ENCODE peak calls at places on chromosome 11, in nine cellular contexts. One of them, this sample, is unnamed.

GRCh38 chr11:118572914-118573550 is 823 bp downstream of the ARCN1 start:
- DNase-seq in uterus: no peak
- DNase-seq in T-helper 2 cell: no peak
- DNase-seq in activated T-cell treated with anti-CD3 and anti-CD28 coated beads for 1 hour: no peak
- DNase-seq in kidney: no peak
- DNase-seq in head of caudate nucleus: no peak
- DNase-seq in RPMI7951: peak; percentile 57
- DNase-seq in A549: peak; percentile 29
- DNase-seq in KG1: no peak
- DNase-seq in this sample: peak; percentile 16

GRCh38 chr11:113241190-113242051 is 73.0 kb upstream of the TTC12 start:
- DNase-seq in uterus: no peak
- DNase-seq in T-helper 2 cell: no peak
- DNase-seq in activated T-cell treated with anti-CD3 and anti-CD28 coated beads for 1 hour: no peak
- DNase-seq in kidney: no peak
- DNase-seq in head of caudate nucleus: no peak
- DNase-seq in RPMI7951: peak; percentile 91
- DNase-seq in A549: no peak
- DNase-seq in KG1: no peak
- DNase-seq in this sample: peak; percentile 81

GRCh38 chr11:1227551-1228182 is 4.8 kb downstream of the MUC5B start:
- DNase-seq in uterus: no peak
- DNase-seq in T-helper 2 cell: no peak
- DNase-seq in activated T-cell treated with anti-CD3 and anti-CD28 coated beads for 1 hour: no peak
- DNase-seq in kidney: peak; percentile 67
- DNase-seq in head of caudate nucleus: no peak
- DNase-seq in RPMI7951: no peak
- DNase-seq in A549: no peak
- DNase-seq in KG1: no peak
- DNase-seq in this sample: no peak

GRCh38 chr11:92859290-92859689 is 110.2 kb upstream of the MTNR1B start:
- DNase-seq in uterus: no peak
- DNase-seq in T-helper 2 cell: no peak
- DNase-seq in activated T-cell treated with anti-CD3 and anti-CD28 coated beads for 1 hour: no peak
- DNase-seq in kidney: no peak
- DNase-seq in head of caudate nucleus: no peak
- DNase-seq in RPMI7951: no peak
- DNase-seq in A549: no peak
- DNase-seq in KG1: no peak
- DNase-seq in this sample: no peak

GRCh38 chr11:113006916-113007445 is 45.8 kb downstream of the NCAM1 start:
- DNase-seq in uterus: no peak
- DNase-seq in T-helper 2 cell: no peak
- DNase-seq in activated T-cell treated with anti-CD3 and anti-CD28 coated beads for 1 hour: no peak
- DNase-seq in kidney: no peak
- DNase-seq in head of caudate nucleus: no peak
- DNase-seq in RPMI7951: peak; percentile 56
- DNase-seq in A549: no peak
- DNase-seq in KG1: no peak
- DNase-seq in this sample: no peak

GRCh38 chr11:1238767-1239595 is 16.1 kb downstream of the MUC5B start:
- DNase-seq in uterus: no peak
- DNase-seq in T-helper 2 cell: no peak
- DNase-seq in activated T-cell treated with anti-CD3 and anti-CD28 coated beads for 1 hour: no peak
- DNase-seq in kidney: no peak
- DNase-seq in head of caudate nucleus: no peak
- DNase-seq in RPMI7951: no peak
- DNase-seq in A549: no peak
- DNase-seq in KG1: no peak
- DNase-seq in this sample: no peak

GRCh38 chr11:25734592-25735211 is 597.2 kb upstream of the ANO3 start:
- DNase-seq in uterus: no peak
- DNase-seq in T-helper 2 cell: no peak
- DNase-seq in activated T-cell treated with anti-CD3 and anti-CD28 coated beads for 1 hour: no peak
- DNase-seq in kidney: no peak
- DNase-seq in head of caudate nucleus: no peak
- DNase-seq in RPMI7951: no peak
- DNase-seq in A549: no peak
- DNase-seq in KG1: no peak
- DNase-seq in this sample: peak; percentile 61

GRCh38 chr11:76577199-76577920 is 93.2 kb downstream of the LRRC32 start:
- DNase-seq in uterus: no peak
- DNase-seq in T-helper 2 cell: no peak
- DNase-seq in activated T-cell treated with anti-CD3 and anti-CD28 coated beads for 1 hour: no peak
- DNase-seq in kidney: peak; percentile 92
- DNase-seq in head of caudate nucleus: no peak
- DNase-seq in RPMI7951: peak; percentile 98
- DNase-seq in A549: peak; percentile 58
- DNase-seq in KG1: no peak
- DNase-seq in this sample: peak; percentile 71

GRCh38 chr11:71519546-71519945 is 7.5 kb upstream of the KRTAP5-7 start:
- DNase-seq in uterus: no peak
- DNase-seq in T-helper 2 cell: no peak
- DNase-seq in activated T-cell treated with anti-CD3 and anti-CD28 coated beads for 1 hour: no peak
- DNase-seq in kidney: no peak
- DNase-seq in head of caudate nucleus: no peak
- DNase-seq in RPMI7951: no peak
- DNase-seq in A549: no peak
- DNase-seq in KG1: no peak
- DNase-seq in this sample: no peak

GRCh38 chr11:107780136-107780535 is 68.3 kb upstream of the SLN start:
- DNase-seq in uterus: no peak
- DNase-seq in T-helper 2 cell: no peak
- DNase-seq in activated T-cell treated with anti-CD3 and anti-CD28 coated beads for 1 hour: no peak
- DNase-seq in kidney: no peak
- DNase-seq in head of caudate nucleus: no peak
- DNase-seq in RPMI7951: no peak
- DNase-seq in A549: no peak
- DNase-seq in KG1: no peak
- DNase-seq in this sample: no peak

GRCh38 chr11:14267861-14268635 is 90.9 kb downstream of the RRAS2 start:
- DNase-seq in uterus: no peak
- DNase-seq in T-helper 2 cell: no peak
- DNase-seq in activated T-cell treated with anti-CD3 and anti-CD28 coated beads for 1 hour: no peak
- DNase-seq in kidney: no peak
- DNase-seq in head of caudate nucleus: no peak
- DNase-seq in RPMI7951: no peak
- DNase-seq in A549: no peak
- DNase-seq in KG1: no peak
- DNase-seq in this sample: no peak

GRCh38 chr11:16126361-16126760 is 230.0 kb downstream of the SOX6 start:
- DNase-seq in uterus: no peak
- DNase-seq in T-helper 2 cell: no peak
- DNase-seq in activated T-cell treated with anti-CD3 and anti-CD28 coated beads for 1 hour: no peak
- DNase-seq in kidney: no peak
- DNase-seq in head of caudate nucleus: no peak
- DNase-seq in RPMI7951: peak; percentile 8
- DNase-seq in A549: no peak
- DNase-seq in KG1: no peak
- DNase-seq in this sample: peak; percentile 10

GRCh38 chr11:33640730-33641371 is 59.8 kb downstream of the C11orf91 start:
- DNase-seq in uterus: no peak
- DNase-seq in T-helper 2 cell: no peak
- DNase-seq in activated T-cell treated with anti-CD3 and anti-CD28 coated beads for 1 hour: no peak
- DNase-seq in kidney: no peak
- DNase-seq in head of caudate nucleus: no peak
- DNase-seq in RPMI7951: no peak
- DNase-seq in A549: no peak
- DNase-seq in KG1: no peak
- DNase-seq in this sample: no peak

GRCh38 chr11:102653744-102654291 is 28.7 kb upstream of the MMP20 start:
- DNase-seq in uterus: no peak
- DNase-seq in T-helper 2 cell: no peak
- DNase-seq in activated T-cell treated with anti-CD3 and anti-CD28 coated beads for 1 hour: no peak
- DNase-seq in kidney: no peak
- DNase-seq in head of caudate nucleus: no peak
- DNase-seq in RPMI7951: peak; percentile 18
- DNase-seq in A549: no peak
- DNase-seq in KG1: no peak
- DNase-seq in this sample: no peak

GRCh38 chr11:74546752-74547151 is 45.6 kb upstream of the POLD3 start:
- DNase-seq in uterus: no peak
- DNase-seq in T-helper 2 cell: no peak
- DNase-seq in activated T-cell treated with anti-CD3 and anti-CD28 coated beads for 1 hour: no peak
- DNase-seq in kidney: no peak
- DNase-seq in head of caudate nucleus: no peak
- DNase-seq in RPMI7951: no peak
- DNase-seq in A549: no peak
- DNase-seq in KG1: no peak
- DNase-seq in this sample: no peak

GRCh38 chr11:62601114-62601363 is 626 bp downstream of the MTA2 start:
- DNase-seq in uterus: no peak
- DNase-seq in T-helper 2 cell: peak; percentile 30
- DNase-seq in activated T-cell treated with anti-CD3 and anti-CD28 coated beads for 1 hour: peak; percentile 29
- DNase-seq in kidney: no peak
- DNase-seq in head of caudate nucleus: no peak
- DNase-seq in RPMI7951: peak; percentile 40
- DNase-seq in A549: no peak
- DNase-seq in KG1: no peak
- DNase-seq in this sample: no peak

GRCh38 chr11:47412152-47412746 is 3.9 kb downstream of the SLC39A13 start:
- DNase-seq in uterus: no peak
- DNase-seq in T-helper 2 cell: peak; percentile 35
- DNase-seq in activated T-cell treated with anti-CD3 and anti-CD28 coated beads for 1 hour: peak; percentile 51
- DNase-seq in kidney: peak; percentile 77
- DNase-seq in head of caudate nucleus: no peak
- DNase-seq in RPMI7951: peak; percentile 33
- DNase-seq in A549: peak; percentile 68
- DNase-seq in KG1: no peak
- DNase-seq in this sample: no peak

GRCh38 chr11:66934971-66935779 is 23.0 kb downstream of the PC start:
- DNase-seq in uterus: no peak
- DNase-seq in T-helper 2 cell: no peak
- DNase-seq in activated T-cell treated with anti-CD3 and anti-CD28 coated beads for 1 hour: no peak
- DNase-seq in kidney: no peak
- DNase-seq in head of caudate nucleus: no peak
- DNase-seq in RPMI7951: peak; percentile 29
- DNase-seq in A549: no peak
- DNase-seq in KG1: no peak
- DNase-seq in this sample: no peak

GRCh38 chr11:43268161-43268560 is 43.6 kb upstream of the API5 start:
- DNase-seq in uterus: no peak
- DNase-seq in T-helper 2 cell: no peak
- DNase-seq in activated T-cell treated with anti-CD3 and anti-CD28 coated beads for 1 hour: no peak
- DNase-seq in kidney: peak; percentile 70
- DNase-seq in head of caudate nucleus: peak; percentile 34
- DNase-seq in RPMI7951: peak; percentile 43
- DNase-seq in A549: no peak
- DNase-seq in KG1: no peak
- DNase-seq in this sample: peak; percentile 10

GRCh38 chr11:64123679-64124078 is 42.2 kb downstream of the MACROD1 start:
- DNase-seq in uterus: no peak
- DNase-seq in T-helper 2 cell: no peak
- DNase-seq in activated T-cell treated with anti-CD3 and anti-CD28 coated beads for 1 hour: no peak
- DNase-seq in kidney: no peak
- DNase-seq in head of caudate nucleus: no peak
- DNase-seq in RPMI7951: no peak
- DNase-seq in A549: no peak
- DNase-seq in KG1: no peak
- DNase-seq in this sample: no peak

This sample was measured in H4.